ENCODE peak calls at places on chromosomes 13 and 19, in ten cellular contexts. L, Z, S, H, M, Q, N, F, I and E are unnamed samples.

GRCh38 chr13:111895896-111896821 is 170.8 kb upstream of the SOX1 start:
- DNase-seq in L (no peak), Z (no peak), S (no peak), H (no peak), M (peak; percentile 10), Q (no peak), N (no peak), F (no peak), I (no peak), E (no peak)

GRCh38 chr19:4172861-4173473 is 9.4 kb downstream of the SIRT6 start:
- DNase-seq in L (no peak), Z (no peak), S (no peak), H (no peak), M (peak; percentile 65), Q (no peak), N (peak; percentile 72), F (peak; percentile 50), I (peak; percentile 59), E (peak; percentile 84)

GRCh38 chr13:110809871-110810486 is 96.5 kb downstream of the ING1 start:
- DNase-seq in L (no peak), Z (no peak), S (no peak), H (no peak), M (no peak), Q (no peak), N (no peak), F (no peak), I (no peak), E (no peak)

GRCh38 chr13:59671853-59672252 is 491.9 kb downstream of the DIAPH3 start:
- DNase-seq in L (no peak), Z (no peak), S (peak; percentile 62), H (no peak), M (no peak), Q (no peak), N (no peak), F (no peak), I (no peak), E (no peak)

GRCh38 chr13:49421391-49421790 is 22.5 kb downstream of the CAB39L start:
- DNase-seq in L (no peak), Z (peak; percentile 81), S (peak; percentile 3), H (no peak), M (peak; percentile 19), Q (no peak), N (peak; percentile 12), F (no peak), I (no peak), E (no peak)

GRCh38 chr13:70613295-70613694 is 505.0 kb upstream of the KLHL1 start:
- DNase-seq in L (no peak), Z (no peak), S (peak; percentile 25), H (no peak), M (no peak), Q (no peak), N (no peak), F (no peak), I (no peak), E (no peak)

GRCh38 chr13:45315520-45316167 is 25.3 kb downstream of the TPT1 start:
- DNase-seq in L (no peak), Z (no peak), S (no peak), H (no peak), M (no peak), Q (no peak), N (no peak), F (no peak), I (no peak), E (no peak)

GRCh38 chr19:28485300-28485699 is 727.7 kb downstream of the UQCRFS1 start:
- DNase-seq in L (no peak), Z (no peak), S (no peak), H (no peak), M (no peak), Q (no peak), N (peak; percentile 73), F (no peak), I (no peak), E (no peak)

GRCh38 chr19:6354098-6354674 is 7.1 kb upstream of the CLPP start:
- DNase-seq in L (no peak), Z (no peak), S (no peak), H (no peak), M (no peak), Q (no peak), N (no peak), F (no peak), I (no peak), E (no peak)

GRCh38 chr13:37138169-37138568 is 32.7 kb upstream of the CSNK1A1L start:
- DNase-seq in L (no peak), Z (peak; percentile 19), S (no peak), H (no peak), M (no peak), Q (no peak), N (no peak), F (no peak), I (no peak), E (no peak)

GRCh38 chr13:48660356-48661076 is 6.8 kb downstream of the CYSLTR2 start:
- DNase-seq in L (peak; percentile 79), Z (no peak), S (no peak), H (no peak), M (no peak), Q (no peak), N (no peak), F (no peak), I (no peak), E (no peak)

GRCh38 chr19:5112175-5112574 is 143.3 kb downstream of the KDM4B start:
- DNase-seq in L (no peak), Z (no peak), S (no peak), H (no peak), M (no peak), Q (no peak), N (no peak), F (no peak), I (no peak), E (no peak)

GRCh38 chr19:45100797-45101196 is 7.8 kb downstream of the PPP1R37 start:
- DNase-seq in L (no peak), Z (no peak), S (no peak), H (no peak), M (no peak), Q (no peak), N (no peak), F (no peak), I (no peak), E (peak; percentile 78)

GRCh38 chr13:110652755-110653154 is 37.4 kb downstream of the NAXD start:
- DNase-seq in L (no peak), Z (no peak), S (no peak), H (no peak), M (no peak), Q (no peak), N (no peak), F (no peak), I (no peak), E (no peak)

GRCh38 chr13:27854606-27855005 is 62.3 kb downstream of the GSX1 start:
- DNase-seq in L (peak; percentile 26), Z (no peak), S (no peak), H (no peak), M (no peak), Q (no peak), N (no peak), F (no peak), I (no peak), E (no peak)

GRCh38 chr19:38583219-38583984 is 34.4 kb downstream of the MAP4K1 start:
- DNase-seq in L (no peak), Z (no peak), S (no peak), H (no peak), M (no peak), Q (no peak), N (peak; percentile 24), F (no peak), I (no peak), E (peak; percentile 59)

GRCh38 chr19:38580080-38580479 is 37.7 kb downstream of the MAP4K1 start:
- DNase-seq in L (no peak), Z (no peak), S (no peak), H (no peak), M (no peak), Q (no peak), N (no peak), F (no peak), I (no peak), E (no peak)

GRCh38 chr19:38577826-38578225 is 39.9 kb downstream of the MAP4K1 start:
- DNase-seq in L (no peak), Z (no peak), S (no peak), H (no peak), M (no peak), Q (no peak), N (no peak), F (no peak), I (no peak), E (no peak)
- H3K27me3 ChIP-seq in L (no peaks in the 10 kb centered on the region), Z (peaks cover 13% of the 10 kb centered on the region), S (no peaks in the 10 kb centered on the region), H (no peaks in the 10 kb centered on the region), M (no peaks in the 10 kb centered on the region), Q (no peaks in the 10 kb centered on the region), N (no peaks in the 10 kb centered on the region), F (no peaks in the 10 kb centered on the region), I (no peaks in the 10 kb centered on the region), E (no peaks in the 10 kb centered on the region)

GRCh38 chr19:33621811-33622504 is at the start of gene CHST8:
- DNase-seq in L (no peak), Z (no peak), S (peak; percentile 11), H (no peak), M (peak; percentile 41), Q (no peak), N (peak; percentile 18), F (no peak), I (peak; percentile 42), E (no peak)
- TF ChIP-seq POLR2A in L (no peak), Z (no peak), S (peak; percentile 35), H (peak; percentile 45), M (peak; percentile 57), Q (no peak), N (no peak), F (no peak), I (no peak), E (no peak)

GRCh38 chr13:99255241-99255640 is 2.9 kb downstream of the GPR18 start:
- DNase-seq in L (no peak), Z (no peak), S (no peak), H (no peak), M (no peak), Q (no peak), N (no peak), F (no peak), I (no peak), E (no peak)

GRCh38 chr13:99258210-99258860 is at the start of gene GPR18:
- DNase-seq in L (no peak), Z (no peak), S (peak; percentile 15), H (no peak), M (no peak), Q (no peak), N (no peak), F (no peak), I (no peak), E (no peak)

GRCh38 chr13:99257291-99257690 is 888 bp downstream of the GPR18 start:
- DNase-seq in L (no peak), Z (no peak), S (no peak), H (no peak), M (no peak), Q (no peak), N (no peak), F (no peak), I (no peak), E (no peak)

GRCh38 chr13:99256283-99256682 is 1.9 kb downstream of the GPR18 start:
- DNase-seq in L (no peak), Z (no peak), S (no peak), H (no peak), M (no peak), Q (no peak), N (no peak), F (no peak), I (no peak), E (no peak)

GRCh38 chr13:99256709-99257108 is 1.5 kb downstream of the GPR18 start:
- DNase-seq in L (no peak), Z (no peak), S (no peak), H (no peak), M (no peak), Q (no peak), N (no peak), F (no peak), I (no peak), E (no peak)
- H3K4me1 ChIP-seq in L (peaks cover 7% of the 10 kb centered on the region), Z (peaks cover 22% of the 10 kb centered on the region), S (peaks cover 9% of the 10 kb centered on the region), H (no peaks in the 10 kb centered on the region), M (no peaks in the 10 kb centered on the region), Q (no peaks in the 10 kb centered on the region), N (no peaks in the 10 kb centered on the region), F (no peaks in the 10 kb centered on the region), I (no peaks in the 10 kb centered on the region), E (no peaks in the 10 kb centered on the region)

GRCh38 chr19:38494379-38494778 is 60.9 kb downstream of the RYR1 start:
- DNase-seq in L (no peak), Z (no peak), S (no peak), H (no peak), M (no peak), Q (no peak), N (no peak), F (no peak), I (no peak), E (no peak)
- H3K27me3 ChIP-seq in L (no peaks in the 10 kb centered on the region), Z (peaks cover 18% of the 10 kb centered on the region), S (no peaks in the 10 kb centered on the region), H (no peaks in the 10 kb centered on the region), M (no peaks in the 10 kb centered on the region), Q (no peaks in the 10 kb centered on the region), N (no peaks in the 10 kb centered on the region), F (no peaks in the 10 kb centered on the region), I (no peaks in the 10 kb centered on the region), E (no peaks in the 10 kb centered on the region)